ENCODE peak calls at places on chromosomes 3 and 15, in five cellular contexts. U is fibroblast of pulmonary artery, N is B cell, Z is cardiac septum, E is left cardiac atrium. L is an unnamed sample.

GRCh38 chr3:72698154-72698917 is 149.9 kb downstream of the SHQ1 start:
- DNase-seq in U (no peak), N (no peak), Z (no peak), E (no peak), L (no peak)

GRCh38 chr15:64991536-64992135 is 1.9 kb upstream of the SPG21 start:
- DNase-seq in U (no peak), N (no peak), Z (no peak), E (no peak), L (no peak)

GRCh38 chr3:1272541-1273265 is 179.9 kb downstream of the CNTN6 start:
- DNase-seq in U (no peak), N (no peak), Z (no peak), E (no peak), L (no peak)

GRCh38 chr15:72197045-72197459 is 535 bp downstream of the GRAMD2A start:
- DNase-seq in U (no peak), N (no peak), Z (peak; percentile 76), E (no peak), L (no peak)

GRCh38 chr3:150308481-150308918 is 99.6 kb upstream of the TSC22D2 start:
- DNase-seq in U (no peak), N (no peak), Z (no peak), E (no peak), L (no peak)

GRCh38 chr3:52520716-52521487 is 12.8 kb downstream of the NT5DC2 start:
- DNase-seq in U (no peak), N (peak; percentile 47), Z (no peak), E (peak; percentile 9), L (no peak)

GRCh38 chr15:82538961-82539689 is 1.1 kb downstream of the RPS17 start:
- DNase-seq in U (peak; percentile 24), N (no peak), Z (no peak), E (no peak), L (no peak)

GRCh38 chr3:45123030-45123429 is 23.1 kb downstream of the CDCP1 start:
- DNase-seq in U (peak; percentile 90), N (no peak), Z (no peak), E (no peak), L (no peak)

GRCh38 chr3:127857270-127857801 is 35.0 kb upstream of the MGLL start:
- DNase-seq in U (peak; percentile 13), N (no peak), Z (no peak), E (no peak), L (no peak)

GRCh38 chr15:76338555-76339301 is 2.2 kb downstream of the ISL2 start:
- DNase-seq in U (no peak), N (no peak), Z (no peak), E (no peak), L (no peak)

GRCh38 chr3:5181479-5182141 is 5.9 kb upstream of the EDEM1 start:
- DNase-seq in U (no peak), N (peak; percentile 60), Z (no peak), E (no peak), L (no peak)

GRCh38 chr3:78857494-78858111 is 910.2 kb downstream of the ROBO1 start:
- DNase-seq in U (peak; percentile 42), N (no peak), Z (no peak), E (no peak), L (no peak)

GRCh38 chr3:150348500-150348899 is 59.6 kb upstream of the TSC22D2 start:
- DNase-seq in U (peak; percentile 87), N (no peak), Z (no peak), E (no peak), L (no peak)

GRCh38 chr15:80317389-80318169 is 65.6 kb upstream of the CTXND1 start:
- DNase-seq in U (peak; percentile 82), N (no peak), Z (no peak), E (peak; percentile 71), L (no peak)

GRCh38 chr3:170357920-170358854 is 672 bp downstream of the SKIL start:
- DNase-seq in U (peak; percentile 68), N (peak; percentile 69), Z (peak; percentile 88), E (peak; percentile 92), L (peak; percentile 71)

GRCh38 chr3:63961891-63962290 is 49.7 kb upstream of the SCAANT1 start:
- DNase-seq in U (peak; percentile 58), N (peak; percentile 37), Z (no peak), E (no peak), L (no peak)

GRCh38 chr15:77144492-77145070 is 73.7 kb upstream of the TSPAN3 start:
- DNase-seq in U (peak; percentile 94), N (no peak), Z (no peak), E (no peak), L (no peak)

GRCh38 chr3:142568393-142569017 is 10.0 kb downstream of the ATR start:
- DNase-seq in U (no peak), N (no peak), Z (no peak), E (no peak), L (no peak)

GRCh38 chr3:15094187-15094875 is 4.6 kb downstream of the RBSN start:
- DNase-seq in U (no peak), N (no peak), Z (no peak), E (no peak), L (no peak)

GRCh38 chr3:140298043-140298442 is 363.1 kb downstream of the CLSTN2 start:
- DNase-seq in U (no peak), N (no peak), Z (no peak), E (no peak), L (no peak)

GRCh38 chr3:152664766-152665165 is 170.2 kb upstream of the P2RY1 start:
- DNase-seq in U (no peak), N (no peak), Z (no peak), E (no peak), L (no peak)

GRCh38 chr15:70045045-70045444 is 52.7 kb downstream of the TLE3 start:
- DNase-seq in U (peak; percentile 66), N (no peak), Z (peak; percentile 24), E (no peak), L (no peak)

GRCh38 chr3:189563841-189564563 is 67.2 kb upstream of the TP63 start:
- DNase-seq in U (peak; percentile 60), N (no peak), Z (no peak), E (no peak), L (no peak)

GRCh38 chr3:168325684-168326083 is 230.0 kb upstream of the GOLIM4 start:
- DNase-seq in U (no peak), N (no peak), Z (no peak), E (no peak), L (no peak)

GRCh38 chr15:52103217-52104207 is 9.1 kb downstream of the BCL2L10 start:
- DNase-seq in U (peak; percentile 93), N (no peak), Z (no peak), E (peak; percentile 64), L (no peak)

GRCh38 chr15:81337713-81338157 is 13.8 kb upstream of the STARD5 start:
- DNase-seq in U (peak; percentile 16), N (no peak), Z (no peak), E (no peak), L (no peak)

GRCh38 chr3:153084431-153084830 is 77.6 kb upstream of the RAP2B start:
- DNase-seq in U (no peak), N (no peak), Z (no peak), E (no peak), L (no peak)